ENCODE peak calls at places on chromosomes 5 and 9, in six cellular contexts. One of them, this sample, is unnamed.

GRCh38 chr9:96317335-96317980 is 15.5 kb upstream of the HSD17B3 start:
- DNase-seq in NAMALWA: peak
- DNase-seq in effector CD4-positive, alpha-beta T cell: peak
- DNase-seq in omental fat pad: no peak
- DNase-seq in T-helper 1 cell: no peak
- DNase-seq in NCI-H2081: peak
- DNase-seq in this sample: no peak

GRCh38 chr5:168578006-168578405 is 1.2 kb downstream of the PANK3 start:
- DNase-seq in NAMALWA: peak
- DNase-seq in effector CD4-positive, alpha-beta T cell: no peak
- DNase-seq in omental fat pad: no peak
- DNase-seq in T-helper 1 cell: no peak
- DNase-seq in NCI-H2081: no peak
- DNase-seq in this sample: no peak

GRCh38 chr9:16030513-16031185 is 477.8 kb downstream of the CCDC171 start:
- DNase-seq in NAMALWA: no peak
- DNase-seq in effector CD4-positive, alpha-beta T cell: no peak
- DNase-seq in omental fat pad: no peak
- DNase-seq in T-helper 1 cell: no peak
- DNase-seq in NCI-H2081: no peak
- DNase-seq in this sample: no peak

GRCh38 chr9:108903437-108904103 is 30.4 kb downstream of the ELP1 start:
- DNase-seq in NAMALWA: no peak
- DNase-seq in effector CD4-positive, alpha-beta T cell: no peak
- DNase-seq in omental fat pad: no peak
- DNase-seq in T-helper 1 cell: no peak
- DNase-seq in NCI-H2081: no peak
- DNase-seq in this sample: no peak

GRCh38 chr5:14783689-14784088 is 87.9 kb downstream of the ANKH start:
- DNase-seq in NAMALWA: no peak
- DNase-seq in effector CD4-positive, alpha-beta T cell: no peak
- DNase-seq in omental fat pad: no peak
- DNase-seq in T-helper 1 cell: no peak
- DNase-seq in NCI-H2081: no peak
- DNase-seq in this sample: no peak

GRCh38 chr5:119315516-119315949 is 40.3 kb upstream of the TNFAIP8 start:
- DNase-seq in NAMALWA: peak
- DNase-seq in effector CD4-positive, alpha-beta T cell: peak
- DNase-seq in omental fat pad: no peak
- DNase-seq in T-helper 1 cell: no peak
- DNase-seq in NCI-H2081: peak
- DNase-seq in this sample: no peak

GRCh38 chr5:116765441-116765840 is 190.8 kb upstream of the SEMA6A start:
- DNase-seq in NAMALWA: no peak
- DNase-seq in effector CD4-positive, alpha-beta T cell: no peak
- DNase-seq in omental fat pad: no peak
- DNase-seq in T-helper 1 cell: no peak
- DNase-seq in NCI-H2081: no peak
- DNase-seq in this sample: no peak

GRCh38 chr9:90847971-90848370 is 46.4 kb downstream of the SYK start:
- DNase-seq in NAMALWA: no peak
- DNase-seq in effector CD4-positive, alpha-beta T cell: no peak
- DNase-seq in omental fat pad: no peak
- DNase-seq in T-helper 1 cell: no peak
- DNase-seq in NCI-H2081: no peak
- DNase-seq in this sample: no peak

GRCh38 chr9:116095403-116095802 is 58.2 kb upstream of the PAPPA start:
- DNase-seq in NAMALWA: no peak
- DNase-seq in effector CD4-positive, alpha-beta T cell: no peak
- DNase-seq in omental fat pad: no peak
- DNase-seq in T-helper 1 cell: no peak
- DNase-seq in NCI-H2081: no peak
- DNase-seq in this sample: no peak

GRCh38 chr5:66230551-66230950 is 86.5 kb downstream of the SREK1 start:
- DNase-seq in NAMALWA: no peak
- DNase-seq in effector CD4-positive, alpha-beta T cell: no peak
- DNase-seq in omental fat pad: no peak
- DNase-seq in T-helper 1 cell: no peak
- DNase-seq in NCI-H2081: no peak
- DNase-seq in this sample: no peak

GRCh38 chr5:155021858-155022257 is 8.3 kb downstream of the KIF4B start:
- DNase-seq in NAMALWA: peak
- DNase-seq in effector CD4-positive, alpha-beta T cell: no peak
- DNase-seq in omental fat pad: no peak
- DNase-seq in T-helper 1 cell: no peak
- DNase-seq in NCI-H2081: no peak
- DNase-seq in this sample: no peak

GRCh38 chr5:122871669-122872068 is 26.3 kb downstream of the SNX24 start:
- DNase-seq in NAMALWA: no peak
- DNase-seq in effector CD4-positive, alpha-beta T cell: no peak
- DNase-seq in omental fat pad: no peak
- DNase-seq in T-helper 1 cell: no peak
- DNase-seq in NCI-H2081: no peak
- DNase-seq in this sample: no peak

GRCh38 chr9:80648336-80648735 is 1041.0 kb downstream of the TLE1 start:
- DNase-seq in NAMALWA: no peak
- DNase-seq in effector CD4-positive, alpha-beta T cell: no peak
- DNase-seq in omental fat pad: no peak
- DNase-seq in T-helper 1 cell: no peak
- DNase-seq in NCI-H2081: no peak
- DNase-seq in this sample: no peak

GRCh38 chr5:77662615-77663014 is 24.1 kb upstream of the OTP start:
- DNase-seq in NAMALWA: no peak
- DNase-seq in effector CD4-positive, alpha-beta T cell: no peak
- DNase-seq in omental fat pad: no peak
- DNase-seq in T-helper 1 cell: no peak
- DNase-seq in NCI-H2081: no peak
- DNase-seq in this sample: no peak

GRCh38 chr5:103374473-103374963 is 116.0 kb downstream of the MACIR start:
- DNase-seq in NAMALWA: no peak
- DNase-seq in effector CD4-positive, alpha-beta T cell: no peak
- DNase-seq in omental fat pad: no peak
- DNase-seq in T-helper 1 cell: no peak
- DNase-seq in NCI-H2081: no peak
- DNase-seq in this sample: no peak

GRCh38 chr9:2655411-2655901 is 33.9 kb downstream of the VLDLR start:
- DNase-seq in NAMALWA: no peak
- DNase-seq in effector CD4-positive, alpha-beta T cell: no peak
- DNase-seq in omental fat pad: no peak
- DNase-seq in T-helper 1 cell: no peak
- DNase-seq in NCI-H2081: no peak
- DNase-seq in this sample: peak

GRCh38 chr5:7717691-7718090 is 133.2 kb downstream of the CFAP90 start:
- DNase-seq in NAMALWA: no peak
- DNase-seq in effector CD4-positive, alpha-beta T cell: no peak
- DNase-seq in omental fat pad: no peak
- DNase-seq in T-helper 1 cell: no peak
- DNase-seq in NCI-H2081: no peak
- DNase-seq in this sample: no peak

GRCh38 chr5:125026900-125027731 is 280.7 kb upstream of the ZNF608 start:
- DNase-seq in NAMALWA: no peak
- DNase-seq in effector CD4-positive, alpha-beta T cell: no peak
- DNase-seq in omental fat pad: no peak
- DNase-seq in T-helper 1 cell: no peak
- DNase-seq in NCI-H2081: no peak
- DNase-seq in this sample: no peak

GRCh38 chr9:124502711-124503702 is 4.2 kb downstream of the NR5A1 start:
- DNase-seq in NAMALWA: no peak
- DNase-seq in effector CD4-positive, alpha-beta T cell: no peak
- DNase-seq in omental fat pad: no peak
- DNase-seq in T-helper 1 cell: no peak
- DNase-seq in NCI-H2081: no peak
- DNase-seq in this sample: no peak

GRCh38 chr5:148963679-148964078 is 99.2 kb downstream of the SH3TC2 start:
- DNase-seq in NAMALWA: peak
- DNase-seq in effector CD4-positive, alpha-beta T cell: no peak
- DNase-seq in omental fat pad: no peak
- DNase-seq in T-helper 1 cell: no peak
- DNase-seq in NCI-H2081: no peak
- DNase-seq in this sample: no peak

GRCh38 chr5:149206524-149207141 is 65.0 kb upstream of the AFAP1L1 start:
- DNase-seq in NAMALWA: no peak
- DNase-seq in effector CD4-positive, alpha-beta T cell: no peak
- DNase-seq in omental fat pad: no peak
- DNase-seq in T-helper 1 cell: no peak
- DNase-seq in NCI-H2081: no peak
- DNase-seq in this sample: no peak

GRCh38 chr9:1875921-1876448 is 139.2 kb upstream of the SMARCA2 start:
- DNase-seq in NAMALWA: no peak
- DNase-seq in effector CD4-positive, alpha-beta T cell: no peak
- DNase-seq in omental fat pad: no peak
- DNase-seq in T-helper 1 cell: no peak
- DNase-seq in NCI-H2081: no peak
- DNase-seq in this sample: no peak

GRCh38 chr5:134249469-134250379 is 23.9 kb upstream of the PPP2CA start:
- DNase-seq in NAMALWA: no peak
- DNase-seq in effector CD4-positive, alpha-beta T cell: no peak
- DNase-seq in omental fat pad: no peak
- DNase-seq in T-helper 1 cell: no peak
- DNase-seq in NCI-H2081: no peak
- DNase-seq in this sample: no peak

GRCh38 chr5:143968071-143968878 is 156.3 kb downstream of the HMHB1 start:
- DNase-seq in NAMALWA: peak
- DNase-seq in effector CD4-positive, alpha-beta T cell: no peak
- DNase-seq in omental fat pad: no peak
- DNase-seq in T-helper 1 cell: no peak
- DNase-seq in NCI-H2081: peak
- DNase-seq in this sample: no peak

GRCh38 chr9:131781069-131781468 is 41.2 kb upstream of the RAPGEF1 start:
- DNase-seq in NAMALWA: no peak
- DNase-seq in effector CD4-positive, alpha-beta T cell: no peak
- DNase-seq in omental fat pad: no peak
- DNase-seq in T-helper 1 cell: no peak
- DNase-seq in NCI-H2081: no peak
- DNase-seq in this sample: no peak

GRCh38 chr5:56827923-56828322 is 12.6 kb downstream of the MAP3K1 start:
- DNase-seq in NAMALWA: no peak
- DNase-seq in effector CD4-positive, alpha-beta T cell: no peak
- DNase-seq in omental fat pad: no peak
- DNase-seq in T-helper 1 cell: no peak
- DNase-seq in NCI-H2081: no peak
- DNase-seq in this sample: no peak

GRCh38 chr5:27124590-27124989 is 86.2 kb upstream of the CDH9 start:
- DNase-seq in NAMALWA: peak
- DNase-seq in effector CD4-positive, alpha-beta T cell: no peak
- DNase-seq in omental fat pad: no peak
- DNase-seq in T-helper 1 cell: no peak
- DNase-seq in NCI-H2081: peak
- DNase-seq in this sample: no peak

GRCh38 chr9:122580360-122580759 is 2.8 kb downstream of the OR1L8 start:
- DNase-seq in NAMALWA: no peak
- DNase-seq in effector CD4-positive, alpha-beta T cell: no peak
- DNase-seq in omental fat pad: no peak
- DNase-seq in T-helper 1 cell: no peak
- DNase-seq in NCI-H2081: no peak
- DNase-seq in this sample: no peak

GRCh38 chr9:129836342-129837007 is 1.2 kb downstream of the USP20 start:
- DNase-seq in NAMALWA: peak
- DNase-seq in effector CD4-positive, alpha-beta T cell: peak
- DNase-seq in omental fat pad: no peak
- DNase-seq in T-helper 1 cell: no peak
- DNase-seq in NCI-H2081: no peak
- DNase-seq in this sample: peak

GRCh38 chr5:140336388-140336787 is 10.0 kb downstream of the HBEGF start:
- DNase-seq in NAMALWA: no peak
- DNase-seq in effector CD4-positive, alpha-beta T cell: no peak
- DNase-seq in omental fat pad: no peak
- DNase-seq in T-helper 1 cell: no peak
- DNase-seq in NCI-H2081: no peak
- DNase-seq in this sample: no peak

GRCh38 chr9:135252980-135253304 is 165.5 kb downstream of the OLFM1 start:
- DNase-seq in NAMALWA: no peak
- DNase-seq in effector CD4-positive, alpha-beta T cell: no peak
- DNase-seq in omental fat pad: no peak
- DNase-seq in T-helper 1 cell: no peak
- DNase-seq in NCI-H2081: no peak
- DNase-seq in this sample: no peak

GRCh38 chr5:135018457-135018856 is 15.6 kb downstream of the PITX1 start:
- DNase-seq in NAMALWA: no peak
- DNase-seq in effector CD4-positive, alpha-beta T cell: no peak
- DNase-seq in omental fat pad: no peak
- DNase-seq in T-helper 1 cell: no peak
- DNase-seq in NCI-H2081: no peak
- DNase-seq in this sample: no peak

This sample was measured in T-helper 22 cell.